ENCODE peak calls at places on chromosomes 5 and 9, in five cellular contexts. N is fibroblast of mammary gland, I is substantia nigra, C is GM04504, X is RPMI7951. M is an unnamed sample.

GRCh38 chr5:72940082-72940481 is 15.8 kb upstream of the FCHO2 start:
- DNase-seq in N (no peak), I (no peak), C (no peak), X (no peak), M (no peak)

GRCh38 chr5:169970911-169971436 is 9.3 kb downstream of the INSYN2B start:
- DNase-seq in N (peak; percentile 94), I (no peak), C (peak; percentile 53), X (peak; percentile 81), M (peak; percentile 78)

GRCh38 chr9:134158242-134158641 is 6.1 kb downstream of the RNU6ATAC start:
- DNase-seq in N (no peak), I (peak; percentile 25), C (no peak), X (no peak), M (no peak)

GRCh38 chr9:79255681-79256080 is 316.1 kb upstream of the TLE4 start:
- DNase-seq in N (no peak), I (no peak), C (no peak), X (no peak), M (no peak)

GRCh38 chr5:13994606-13995336 is 50.3 kb upstream of the DNAH5 start:
- DNase-seq in N (peak; percentile 37), I (no peak), C (peak; percentile 34), X (peak; percentile 24), M (peak; percentile 31)

GRCh38 chr5:114296191-114296590 is 65.7 kb upstream of the KCNN2 start:
- DNase-seq in N (peak; percentile 3), I (no peak), C (no peak), X (no peak), M (no peak)

GRCh38 chr9:34546102-34546833 is 23.5 kb upstream of the ENHO start:
- DNase-seq in N (no peak), I (no peak), C (no peak), X (no peak), M (no peak)

GRCh38 chr5:1673042-1673674 is 126.5 kb downstream of the MRPL36 start:
- DNase-seq in N (peak; percentile 22), I (no peak), C (no peak), X (peak; percentile 8), M (peak; percentile 6)

GRCh38 chr5:82106806-82107205 is 135.0 kb downstream of the ATG10 start:
- DNase-seq in N (no peak), I (no peak), C (no peak), X (peak; percentile 3), M (no peak)

GRCh38 chr9:21029661-21030060 is 1.8 kb downstream of the HACD4 start:
- DNase-seq in N (no peak), I (no peak), C (no peak), X (no peak), M (no peak)

GRCh38 chr5:76788362-76788761 is 30.5 kb upstream of the F2RL1 start:
- DNase-seq in N (no peak), I (no peak), C (no peak), X (no peak), M (no peak)

GRCh38 chr5:147906326-147907095 is at the start of gene C5orf46:
- DNase-seq in N (peak; percentile 52), I (no peak), C (no peak), X (peak; percentile 56), M (peak; percentile 73)

GRCh38 chr5:176533894-176534611 is 3.1 kb downstream of the RNF44 start:
- DNase-seq in N (no peak), I (no peak), C (no peak), X (no peak), M (peak; percentile 44)

GRCh38 chr9:92196909-92197308 is 81.7 kb upstream of the SPTLC1 start:
- DNase-seq in N (peak; percentile 33), I (no peak), C (peak; percentile 42), X (peak; percentile 59), M (peak; percentile 80)

GRCh38 chr9:81772144-81772543 is 82.8 kb upstream of the TLE1 start:
- DNase-seq in N (no peak), I (no peak), C (no peak), X (no peak), M (peak; percentile 19)

GRCh38 chr9:134406366-134407122 is 80.3 kb downstream of the RXRA start:
- DNase-seq in N (peak; percentile 22), I (no peak), C (no peak), X (peak; percentile 58), M (peak; percentile 22)

GRCh38 chr5:148805323-148806290 is 20.8 kb upstream of the ADRB2 start:
- DNase-seq in N (peak; percentile 30), I (no peak), C (no peak), X (peak; percentile 89), M (peak; percentile 24)

GRCh38 chr5:123647066-123647465 is 135.1 kb downstream of the CSNK1G3 start:
- DNase-seq in N (no peak), I (no peak), C (no peak), X (no peak), M (no peak)

GRCh38 chr9:8653855-8654254 is 854.3 kb upstream of the DMAC1 start:
- DNase-seq in N (no peak), I (no peak), C (no peak), X (no peak), M (peak; percentile 45)

GRCh38 chr5:167030500-167031120 is 1260.8 kb upstream of the WWC1 start:
- DNase-seq in N (peak; percentile 4), I (no peak), C (no peak), X (no peak), M (no peak)

GRCh38 chr9:113602126-113603119 is 138.9 kb downstream of the RGS3 start:
- DNase-seq in N (peak; percentile 90), I (no peak), C (peak; percentile 65), X (peak; percentile 94), M (peak; percentile 73)

GRCh38 chr5:93677344-93678021 is 63.9 kb downstream of the POU5F2 start:
- DNase-seq in N (peak; percentile 90), I (peak; percentile 22), C (peak; percentile 83), X (peak; percentile 92), M (peak; percentile 93)

GRCh38 chr5:43348207-43348606 is 35.0 kb upstream of the HMGCS1 start:
- DNase-seq in N (no peak), I (no peak), C (no peak), X (no peak), M (no peak)

GRCh38 chr9:123410281-123410910 is 54.4 kb downstream of the CRB2 start:
- DNase-seq in N (no peak), I (no peak), C (no peak), X (no peak), M (no peak)

M was measured in fibroblast of the aortic adventitia.